ENCODE peak calls at places on chromosome 19, in four cellular contexts. L, T, M and G are unnamed samples.

GRCh38 chr19:17327654-17328516 is 6.8 kb downstream of the ANO8 start:
- DNase-seq in L (no peak), T (peak; percentile 80), M (no peak), G (no peak)

GRCh38 chr19:32890326-32890725 is 20.8 kb upstream of the SLC7A9 start:
- DNase-seq in L (no peak), T (no peak), M (no peak), G (no peak)

GRCh38 chr19:46859637-46860124 is 1.1 kb upstream of the ARHGAP35 start:
- DNase-seq in L (peak; percentile 55), T (no peak), M (peak; percentile 93), G (no peak)

GRCh38 chr19:7013678-7014077 is 7.6 kb downstream of the MBD3L2B start:
- DNase-seq in L (no peak), T (peak; percentile 66), M (no peak), G (no peak)

GRCh38 chr19:345320-345879 is 804 bp upstream of the MIER2 start:
- DNase-seq in L (no peak), T (no peak), M (no peak), G (no peak)

GRCh38 chr19:2365201-2365970 is 5.3 kb downstream of the TMPRSS9 start:
- DNase-seq in L (no peak), T (no peak), M (no peak), G (no peak)

GRCh38 chr19:15265849-15266248 is 33.6 kb upstream of the EPHX3 start:
- DNase-seq in L (peak; percentile 98), T (no peak), M (peak; percentile 96), G (peak; percentile 94)

GRCh38 chr19:17484520-17485180 is 14.3 kb downstream of the SLC27A1 start:
- DNase-seq in L (no peak), T (no peak), M (no peak), G (no peak)

GRCh38 chr19:3369337-3370213 is 3.2 kb downstream of the NFIC start:
- DNase-seq in L (peak; percentile 63), T (no peak), M (peak; percentile 88), G (no peak)

GRCh38 chr19:58581227-58582141 is 8.3 kb upstream of the MZF1 start:
- DNase-seq in L (peak; percentile 91), T (peak; percentile 68), M (peak; percentile 93), G (peak; percentile 63)

GRCh38 chr19:18660051-18660910 is 23.2 kb upstream of the CRTC1 start:
- DNase-seq in L (peak; percentile 69), T (no peak), M (peak; percentile 89), G (no peak)

GRCh38 chr19:590396-590745 is 690 bp downstream of the HCN2 start:
- DNase-seq in L (peak; percentile 30), T (no peak), M (no peak), G (no peak)

GRCh38 chr19:50516859-50517703 is 3.4 kb upstream of the ASPDH start:
- DNase-seq in L (no peak), T (no peak), M (no peak), G (no peak)

GRCh38 chr19:50519006-50519575 is 5.4 kb upstream of the ASPDH start:
- DNase-seq in L (no peak), T (no peak), M (no peak), G (no peak)

GRCh38 chr19:50517704-50518075 is 4.0 kb upstream of the ASPDH start:
- DNase-seq in L (no peak), T (no peak), M (no peak), G (no peak)

GRCh38 chr19:50516456-50516855 is 2.7 kb upstream of the ASPDH start:
- DNase-seq in L (no peak), T (no peak), M (no peak), G (no peak)

GRCh38 chr19:50518091-50519005 is 4.6 kb upstream of the ASPDH start:
- DNase-seq in L (no peak), T (no peak), M (no peak), G (no peak)
- TF ChIP-seq CTCF in L (no peak), T (no peak), M (no peak), G (no peak)

GRCh38 chr19:41584931-41585330 is 9.0 kb downstream of the CEACAM21 start:
- DNase-seq in L (no peak), T (no peak), M (no peak), G (no peak)
- TF ChIP-seq CTCF in L (no peak), T (no peak), M (no peak), G (no peak)

GRCh38 chr19:36139473-36140288 is at the start of gene CAPNS1:
- DNase-seq in L (peak; percentile 93), T (peak; percentile 88), M (peak; percentile 99), G (peak; percentile 91)
- TF ChIP-seq CTCF in L (no peak), T (peak; percentile 11), M (no peak), G (no peak)

DNA sequence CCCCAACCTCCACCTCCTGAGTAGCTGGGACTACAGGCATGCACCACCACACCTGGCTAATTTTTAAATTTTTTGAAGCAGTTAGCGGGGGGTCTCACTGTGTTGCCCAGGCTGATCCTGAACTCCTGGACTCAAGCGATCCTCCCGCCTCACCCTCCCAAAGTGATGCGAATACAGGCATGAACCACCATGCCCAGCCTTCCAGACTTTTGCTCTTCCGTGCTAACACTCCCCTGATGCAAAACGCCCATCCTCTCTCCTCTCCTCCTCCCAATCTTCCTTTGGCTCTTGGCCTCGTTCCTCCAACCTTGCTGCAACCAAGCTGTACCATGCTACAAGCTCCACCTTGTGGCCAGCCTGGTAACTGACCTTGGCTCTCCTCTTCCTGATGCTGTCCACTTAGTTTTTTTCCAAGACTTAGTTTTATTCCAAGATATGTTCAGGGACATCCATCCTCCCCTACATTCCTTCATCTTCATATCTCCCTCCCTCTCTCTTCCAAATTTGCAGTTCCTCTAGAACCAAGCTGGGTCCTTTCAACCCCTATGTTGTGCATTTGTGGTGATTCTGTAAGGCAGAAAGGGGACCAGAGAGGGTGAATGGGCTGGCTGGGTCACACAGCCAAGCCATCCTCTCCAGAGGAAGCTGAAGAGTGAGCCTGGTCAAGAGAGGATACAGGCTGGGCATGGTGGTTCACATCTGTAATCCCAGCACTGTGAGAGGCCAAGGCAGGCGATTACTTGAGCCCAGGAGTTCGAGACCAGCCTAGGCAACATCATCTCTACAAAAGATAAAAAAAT is 32.8 kb downstream of the TINCR start:
- DNase-seq in L (peak; percentile 12), T (no peak), M (no peak), G (no peak)
- TF ChIP-seq CTCF in L (peak; percentile 33), T (peak; percentile 55), M (no peak), G (peak; percentile 23)

GRCh38 chr19:5222821-5223321 is 117.7 kb downstream of the PTPRS start:
- DNase-seq in L (no peak), T (no peak), M (no peak), G (no peak)

GRCh38 chr19:5228490-5228889 is 112.1 kb downstream of the PTPRS start:
- DNase-seq in L (no peak), T (no peak), M (no peak), G (no peak)

GRCh38 chr19:5224480-5224879 is 116.1 kb downstream of the PTPRS start:
- DNase-seq in L (no peak), T (no peak), M (no peak), G (no peak)

GRCh38 chr19:5228932-5229777 is 111.5 kb downstream of the PTPRS start:
- DNase-seq in L (no peak), T (no peak), M (no peak), G (no peak)

DNA sequence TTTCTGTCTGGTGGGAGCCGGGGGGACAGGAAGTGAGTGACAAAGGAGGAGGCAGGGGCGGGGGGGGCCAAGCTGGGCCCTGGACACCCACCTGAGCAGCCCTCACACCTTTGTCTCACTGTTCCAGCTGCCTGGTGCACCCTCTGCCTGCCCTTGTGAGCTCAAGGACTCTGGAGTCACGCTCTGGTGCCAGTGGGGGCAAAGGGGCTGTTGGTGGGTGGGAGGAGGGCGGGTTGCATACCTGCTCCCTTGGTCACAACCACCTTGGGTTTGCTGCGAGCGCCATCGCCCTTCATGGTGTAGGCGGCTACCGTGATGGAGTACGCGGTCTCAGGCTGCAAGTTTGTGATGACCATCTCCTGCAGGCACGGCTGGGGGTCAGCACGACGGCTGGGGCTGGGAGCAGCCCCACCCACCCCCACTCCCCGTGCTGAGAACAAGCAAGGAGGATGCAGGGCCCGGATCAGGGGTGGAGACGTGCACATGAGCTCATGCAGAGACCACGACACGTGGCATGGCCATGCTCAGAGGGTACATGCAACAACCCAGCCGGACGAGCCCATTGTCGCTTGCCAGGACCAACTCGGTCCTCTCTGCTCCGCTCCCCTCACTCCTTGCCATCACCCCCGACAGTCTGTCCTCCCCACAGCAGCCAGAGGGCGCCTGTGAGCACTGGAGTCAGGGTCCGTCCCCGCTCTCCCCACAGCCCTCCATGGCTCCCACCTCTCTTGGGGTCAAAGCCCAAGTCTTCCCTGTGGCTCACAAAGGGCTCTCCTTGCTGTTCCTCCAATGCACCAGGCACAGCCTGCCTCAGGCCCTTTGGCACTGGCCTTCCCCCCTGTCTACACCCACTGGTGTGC is 114.9 kb downstream of the PTPRS start:
- DNase-seq in L (no peak), T (no peak), M (no peak), G (no peak)
- TF ChIP-seq CTCF in L (peak; percentile 40), T (peak; percentile 57), M (peak; percentile 4), G (peak; percentile 52)

DNA sequence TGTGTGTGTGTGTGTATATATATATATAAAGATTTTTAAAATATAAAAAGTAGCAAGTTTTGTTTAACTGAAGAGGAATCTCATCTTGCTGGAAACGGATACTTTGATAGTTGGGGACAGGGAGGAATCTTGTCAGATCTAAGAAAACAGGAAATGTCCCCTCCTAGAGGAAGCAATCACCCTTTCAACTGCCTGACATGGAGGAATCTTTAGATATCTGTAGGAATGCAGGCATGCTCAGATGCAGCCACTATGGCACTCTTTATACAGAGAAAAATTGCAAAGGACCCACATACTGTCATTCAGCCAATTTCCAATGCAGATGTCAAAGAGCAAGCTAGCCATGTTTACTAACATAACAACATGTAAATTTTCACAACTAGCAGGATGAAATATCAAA is 38.8 kb downstream of the ZNF611 start:
- DNase-seq in L (no peak), T (no peak), M (no peak), G (no peak)
- TF ChIP-seq CTCF in L (no peak), T (no peak), M (no peak), G (no peak)

DNA sequence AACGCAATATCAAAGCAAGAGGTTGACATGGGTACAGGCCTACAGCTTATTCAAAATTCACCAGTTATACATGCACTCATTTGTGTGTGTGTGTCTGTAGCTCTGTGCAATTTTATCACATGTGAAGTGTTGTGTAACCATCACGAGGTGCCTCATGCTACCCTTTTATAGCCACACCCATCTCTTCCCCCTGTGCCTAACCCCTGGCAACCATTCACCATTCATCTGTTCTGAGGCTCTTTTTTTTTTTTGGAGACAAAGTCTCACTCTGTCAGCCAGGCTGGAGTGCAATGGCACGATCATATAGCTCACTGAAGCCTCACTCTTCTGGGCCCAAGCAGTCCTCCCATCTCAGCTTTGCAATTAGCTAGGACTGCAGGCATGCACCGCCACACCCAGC is 78.4 kb downstream of the DPF1 start:
- DNase-seq in L (no peak), T (no peak), M (no peak), G (no peak)
- TF ChIP-seq CTCF in L (no peak), T (no peak), M (no peak), G (no peak)

GRCh38 chr19:56751078-56751489 is 79.5 kb upstream of the ZNF835 start:
- DNase-seq in L (no peak), T (no peak), M (no peak), G (no peak)
- TF ChIP-seq CTCF in L (no peak), T (no peak), M (no peak), G (no peak)

GRCh38 chr19:40271706-40272105 is 13.4 kb downstream of the AKT2 start:
- DNase-seq in L (no peak), T (no peak), M (peak; percentile 12), G (no peak)
- TF ChIP-seq CTCF in L (no peak), T (no peak), M (no peak), G (no peak)